ENCODE peak calls at places on chromosomes 6 and 20, in five cellular contexts. Y, P, H, V and S are unnamed samples.

GRCh38 chr6:110664933-110665332 is 150.3 kb downstream of the CDK19 start:
- DNase-seq in Y (no peak), P (no peak), H (peak; percentile 32), V (no peak), S (no peak)

GRCh38 chr6:29696147-29697129 is 15.5 kb upstream of the ZFP57 start:
- DNase-seq in Y (peak; percentile 48), P (no peak), H (peak; percentile 48), V (no peak), S (no peak)

GRCh38 chr20:64063389-64064144 is 569 bp downstream of the TCEA2 start:
- DNase-seq in Y (no peak), P (no peak), H (no peak), V (no peak), S (no peak)

GRCh38 chr6:7051780-7052440 is 55.9 kb upstream of the RREB1 start:
- DNase-seq in Y (peak; percentile 51), P (peak; percentile 29), H (peak; percentile 60), V (peak; percentile 70), S (peak; percentile 86)

GRCh38 chr6:111242452-111242851 is 155.1 kb downstream of the SLC16A10 start:
- DNase-seq in Y (no peak), P (no peak), H (peak; percentile 56), V (no peak), S (no peak)

GRCh38 chr6:111663232-111663631 is 57.6 kb upstream of the TRAF3IP2 start:
- DNase-seq in Y (no peak), P (peak; percentile 51), H (no peak), V (no peak), S (no peak)

GRCh38 chr6:138036955-138037592 is 70.1 kb downstream of the PERP start:
- DNase-seq in Y (no peak), P (no peak), H (peak; percentile 75), V (no peak), S (no peak)

GRCh38 chr6:90347411-90347841 is 50.8 kb upstream of the BACH2 start:
- DNase-seq in Y (no peak), P (no peak), H (no peak), V (no peak), S (no peak)

GRCh38 chr6:10837009-10837691 is 1.2 kb downstream of the MAK start:
- DNase-seq in Y (peak; percentile 78), P (no peak), H (peak; percentile 28), V (peak; percentile 38), S (peak; percentile 66)

GRCh38 chr6:16659471-16660156 is 101.6 kb downstream of the ATXN1 start:
- DNase-seq in Y (no peak), P (no peak), H (no peak), V (no peak), S (no peak)

GRCh38 chr6:73452107-73452461 is at the start of gene CGAS:
- DNase-seq in Y (no peak), P (peak; percentile 57), H (peak; percentile 75), V (peak; percentile 69), S (peak; percentile 85)

GRCh38 chr6:155493694-155494143 is 38.1 kb upstream of the NOX3 start:
- DNase-seq in Y (peak; percentile 35), P (peak; percentile 54), H (peak; percentile 95), V (peak; percentile 65), S (peak; percentile 51)

GRCh38 chr6:76697585-76697984 is 625.1 kb upstream of the IMPG1 start:
- DNase-seq in Y (peak; percentile 34), P (no peak), H (peak; percentile 12), V (no peak), S (no peak)

GRCh38 chr6:86537311-86537861 is 399.9 kb upstream of the HTR1E start:
- DNase-seq in Y (no peak), P (no peak), H (no peak), V (no peak), S (no peak)

GRCh38 chr6:138769102-138769676 is 4.4 kb upstream of the CCDC28A start:
- DNase-seq in Y (no peak), P (no peak), H (no peak), V (no peak), S (no peak)

GRCh38 chr6:145206247-145206907 is 528.9 kb downstream of the EPM2A start:
- DNase-seq in Y (no peak), P (no peak), H (no peak), V (peak; percentile 37), S (no peak)

GRCh38 chr20:23629017-23629541 is 8.7 kb downstream of the CST3 start:
- DNase-seq in Y (no peak), P (peak; percentile 72), H (peak; percentile 94), V (no peak), S (no peak)

GRCh38 chr6:170296746-170297576 is 6.1 kb upstream of the DLL1 start:
- DNase-seq in Y (no peak), P (no peak), H (no peak), V (no peak), S (no peak)

GRCh38 chr6:130958468-130958867 is 104.6 kb downstream of the EPB41L2 start:
- DNase-seq in Y (no peak), P (no peak), H (peak; percentile 62), V (no peak), S (no peak)

GRCh38 chr6:140538926-140539325 is 1164.5 kb upstream of the CITED2 start:
- DNase-seq in Y (no peak), P (no peak), H (peak; percentile 56), V (no peak), S (no peak)

GRCh38 chr6:105428342-105428957 is 25.6 kb upstream of the PREP start:
- DNase-seq in Y (no peak), P (no peak), H (peak; percentile 75), V (no peak), S (no peak)

GRCh38 chr20:49275634-49276033 is 2.2 kb downstream of the ZNFX1 start:
- DNase-seq in Y (no peak), P (no peak), H (peak; percentile 75), V (no peak), S (no peak)
- H3K36me3 ChIP-seq in Y (peaks cover 73% of the 10 kb centered on the region), P (no peaks in the 10 kb centered on the region), H (peaks cover 46% of the 10 kb centered on the region), V (no peaks in the 10 kb centered on the region), S (peaks cover 63% of the 10 kb centered on the region)

DNA sequence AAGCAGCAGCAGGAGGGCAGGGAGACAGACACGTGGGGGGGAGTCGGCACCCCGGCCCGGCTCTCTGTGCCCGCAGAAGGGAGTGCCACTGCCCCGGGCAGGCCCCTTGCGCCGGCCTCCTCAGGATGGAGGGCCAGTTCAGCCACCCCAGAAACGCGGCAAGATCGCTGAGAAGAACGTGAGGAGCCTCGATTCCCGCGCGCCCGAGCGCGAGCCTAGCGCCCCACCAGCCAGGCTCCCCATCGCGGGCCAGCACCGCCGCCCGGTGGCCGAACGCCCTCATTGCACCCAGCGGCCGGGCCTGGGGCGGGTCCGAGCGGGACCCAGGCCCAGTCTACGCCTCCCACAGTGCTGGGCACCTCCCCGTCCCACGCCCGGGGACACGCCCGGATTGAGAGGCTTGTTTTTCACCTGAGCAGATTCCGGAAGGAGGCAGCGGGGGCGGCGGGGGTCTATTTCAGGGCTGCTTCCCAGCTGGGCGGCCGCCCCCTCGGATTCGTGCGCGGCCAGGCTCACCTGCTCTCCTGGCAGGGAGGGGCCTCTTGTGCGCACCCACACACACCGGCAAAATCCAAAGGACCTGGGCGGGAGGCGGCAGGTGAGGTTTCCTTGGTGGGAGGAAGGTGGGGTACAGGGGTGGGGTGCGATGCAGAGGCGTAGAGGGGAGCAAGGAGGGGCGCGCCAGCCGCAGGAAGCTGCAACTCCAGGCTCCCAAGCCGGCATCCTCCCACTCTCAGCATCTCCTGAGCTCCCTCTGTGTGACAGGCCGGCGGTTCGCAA is 9.0 kb upstream of the GRM4 start:
- DNase-seq in Y (peak; percentile 90), P (peak; percentile 24), H (peak; percentile 52), V (peak; percentile 46), S (peak; percentile 49)
- H3K4me3 ChIP-seq in Y (peak overlapping the region; percentile 38), P (no peak overlapping the region), H (peak overlapping the region; percentile 45), V (no peak overlapping the region), S (peak overlapping the region; percentile 5)

GRCh38 chr20:10366898-10367419 is 67.1 kb downstream of the MKKS start:
- DNase-seq in Y (no peak), P (no peak), H (no peak), V (no peak), S (no peak)
- H3K27me3 ChIP-seq in Y (no peaks in the 10 kb centered on the region), P (no peaks in the 10 kb centered on the region), H (peaks cover 48% of the 10 kb centered on the region), V (no peaks in the 10 kb centered on the region), S (no peaks in the 10 kb centered on the region)

DNA sequence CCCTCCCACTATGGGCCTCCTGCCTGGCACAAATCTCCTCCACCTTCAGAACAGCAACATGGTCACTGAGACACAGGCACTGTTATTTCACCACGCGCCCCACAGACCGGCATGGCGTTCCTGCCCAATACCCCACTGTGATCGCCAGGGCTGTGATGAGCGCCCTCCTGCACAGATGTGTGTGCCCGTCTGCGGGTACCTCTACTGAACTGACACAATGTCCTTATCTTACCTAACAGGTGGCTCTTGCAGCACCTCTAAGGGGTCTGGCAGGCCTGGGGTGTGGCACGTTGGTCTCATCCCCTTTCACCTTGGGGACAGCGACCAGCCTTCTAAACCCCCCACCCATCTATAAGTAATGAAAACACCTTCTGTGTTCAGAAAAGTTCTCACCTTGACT is 64.2 kb downstream of the STAU1 start:
- DNase-seq in Y (no peak), P (no peak), H (no peak), V (no peak), S (no peak)
- H3K36me3 ChIP-seq in Y (peaks cover 68% of the 10 kb centered on the region), P (no peaks in the 10 kb centered on the region), H (peaks cover 50% of the 10 kb centered on the region), V (no peaks in the 10 kb centered on the region), S (peaks cover 27% of the 10 kb centered on the region)

GRCh38 chr20:20411382-20411781 is 43.5 kb downstream of the INSM1 start:
- DNase-seq in Y (peak; percentile 85), P (no peak), H (no peak), V (no peak), S (no peak)
- H3K4me3 ChIP-seq in Y (peak overlapping the region; percentile 39), P (no peak overlapping the region), H (no peak overlapping the region), V (no peak overlapping the region), S (no peak overlapping the region)

DNA sequence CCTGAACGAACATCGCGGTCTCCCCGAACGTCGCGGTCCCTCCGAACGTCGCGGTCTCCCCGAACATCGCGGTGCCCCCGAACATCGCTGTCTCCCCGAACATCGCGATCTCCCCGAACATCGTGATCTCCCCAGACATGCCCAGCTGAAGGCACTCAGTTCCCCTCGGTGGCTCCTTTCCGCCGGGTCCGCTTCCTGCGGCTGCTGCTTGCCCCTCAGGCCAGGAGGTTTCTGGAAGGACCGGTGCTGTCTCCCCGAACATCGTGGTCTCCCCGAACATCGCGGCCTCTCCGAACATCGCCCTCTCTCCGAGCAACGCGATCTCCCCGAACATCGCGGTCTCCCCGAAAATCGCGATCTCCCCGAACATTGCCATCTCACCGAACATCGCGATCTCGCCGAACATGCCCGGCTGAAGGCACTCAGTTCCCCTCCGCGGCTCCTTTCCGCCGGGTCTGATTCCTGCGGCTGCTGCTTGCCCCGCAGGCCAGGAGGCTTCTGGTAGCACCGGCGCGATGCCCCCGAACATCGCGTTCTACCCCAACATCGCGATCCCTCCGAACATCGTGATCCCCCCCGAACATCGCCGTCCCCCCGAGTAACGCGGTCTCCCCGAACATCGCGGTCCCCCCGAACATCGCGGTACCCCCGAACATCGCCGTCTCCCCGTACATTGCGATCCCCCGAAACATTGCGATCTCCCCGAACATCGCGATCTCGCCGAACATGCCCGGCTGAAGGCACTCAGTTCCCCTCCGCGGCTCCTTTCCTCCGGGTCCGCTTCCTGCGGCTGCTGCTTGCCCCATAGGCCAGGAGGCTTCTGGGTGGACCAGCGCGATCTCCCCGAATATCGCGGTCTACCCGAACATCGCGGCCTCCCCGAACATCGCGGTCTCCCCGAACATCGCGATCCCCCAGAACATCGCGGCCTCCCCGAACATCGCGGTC is 774 bp downstream of the ULBP1 start:
- DNase-seq in Y (no peak), P (no peak), H (no peak), V (peak; percentile 23), S (no peak)
- H3K27me3 ChIP-seq in Y (peaks cover 32% of the 10 kb centered on the region), P (peaks cover 25% of the 10 kb centered on the region), H (no peaks in the 10 kb centered on the region), V (peaks cover 41% of the 10 kb centered on the region), S (peaks cover 81% of the 10 kb centered on the region)